ENCODE peak calls at places on chromosomes 13 and 19, in four cellular contexts. J, T, U and R are unnamed samples.

GRCh38 chr13:33188093-33188882 is 97.3 kb downstream of the STARD13 start:
- DNase-seq in J (no peak), T (no peak), U (no peak), R (no peak)

GRCh38 chr19:55697069-55697440 is 22.0 kb downstream of the EPN1 start:
- DNase-seq in J (no peak), T (no peak), U (no peak), R (no peak)

GRCh38 chr13:32984857-32985626 is 31.2 kb upstream of the KL start:
- DNase-seq in J (no peak), T (no peak), U (no peak), R (no peak)

GRCh38 chr13:52882803-52883202 is 34.4 kb upstream of the PCDH8 start:
- DNase-seq in J (no peak), T (no peak), U (no peak), R (no peak)

GRCh38 chr19:28065026-28065425 is 1147.9 kb downstream of the UQCRFS1 start:
- DNase-seq in J (no peak), T (peak), U (no peak), R (no peak)

GRCh38 chr19:29942404-29943261 is 594 bp downstream of the URI1 start:
- DNase-seq in J (peak), T (peak), U (peak), R (no peak)

GRCh38 chr19:53172892-53173291 is 14.0 kb upstream of the ZNF347 start:
- DNase-seq in J (no peak), T (no peak), U (no peak), R (no peak)

GRCh38 chr13:103812966-103813365 is 746.7 kb upstream of the SLC10A2 start:
- DNase-seq in J (no peak), T (no peak), U (no peak), R (no peak)

GRCh38 chr19:22545751-22546150 is 88.4 kb upstream of the ZNF492 start:
- DNase-seq in J (peak), T (peak), U (peak), R (no peak)